ENCODE peak calls at places on chromosomes 13 and 19, in seven cellular contexts. One of them, this sample, is unnamed.

GRCh38 chr19:51493776-51494175 is 7.8 kb downstream of the SIGLEC12 start:
- DNase-seq in SW 1271: no peak
- DNase-seq in NCI-H774: no peak
- DNase-seq in amniotic stem cell: no peak
- DNase-seq in stimulated activated CD8-positive, alpha-beta memory T cell treated with anti-CD3 and anti-CD28 coated beads, Interleukin-2, amount 100 ng/mL, for 1 hour: no peak
- DNase-seq in WERI-Rb-1: no peak
- DNase-seq in GF-D8: no peak
- DNase-seq in this sample: no peak

GRCh38 chr13:26872444-26873173 is 112.0 kb upstream of the GPR12 start:
- DNase-seq in SW 1271: peak
- DNase-seq in NCI-H774: peak
- DNase-seq in amniotic stem cell: no peak
- DNase-seq in stimulated activated CD8-positive, alpha-beta memory T cell treated with anti-CD3 and anti-CD28 coated beads, Interleukin-2, amount 100 ng/mL, for 1 hour: no peak
- DNase-seq in WERI-Rb-1: peak
- DNase-seq in GF-D8: no peak
- DNase-seq in this sample: peak

GRCh38 chr13:51760592-51760991 is 43.4 kb downstream of the DHRS12 start:
- DNase-seq in SW 1271: no peak
- DNase-seq in NCI-H774: no peak
- DNase-seq in amniotic stem cell: no peak
- DNase-seq in stimulated activated CD8-positive, alpha-beta memory T cell treated with anti-CD3 and anti-CD28 coated beads, Interleukin-2, amount 100 ng/mL, for 1 hour: no peak
- DNase-seq in WERI-Rb-1: peak
- DNase-seq in GF-D8: no peak
- DNase-seq in this sample: no peak

GRCh38 chr13:104256701-104257100 is 1190.5 kb upstream of the SLC10A2 start:
- DNase-seq in SW 1271: no peak
- DNase-seq in NCI-H774: no peak
- DNase-seq in amniotic stem cell: no peak
- DNase-seq in stimulated activated CD8-positive, alpha-beta memory T cell treated with anti-CD3 and anti-CD28 coated beads, Interleukin-2, amount 100 ng/mL, for 1 hour: no peak
- DNase-seq in WERI-Rb-1: no peak
- DNase-seq in GF-D8: no peak
- DNase-seq in this sample: no peak

GRCh38 chr19:17020380-17020779 is 6.2 kb downstream of the CPAMD8 start:
- DNase-seq in SW 1271: no peak
- DNase-seq in NCI-H774: no peak
- DNase-seq in amniotic stem cell: no peak
- DNase-seq in stimulated activated CD8-positive, alpha-beta memory T cell treated with anti-CD3 and anti-CD28 coated beads, Interleukin-2, amount 100 ng/mL, for 1 hour: no peak
- DNase-seq in WERI-Rb-1: no peak
- DNase-seq in GF-D8: no peak
- DNase-seq in this sample: no peak

GRCh38 chr19:10353793-10354391 is 14.5 kb upstream of the ICAM3 start:
- DNase-seq in SW 1271: no peak
- DNase-seq in NCI-H774: no peak
- DNase-seq in amniotic stem cell: no peak
- DNase-seq in stimulated activated CD8-positive, alpha-beta memory T cell treated with anti-CD3 and anti-CD28 coated beads, Interleukin-2, amount 100 ng/mL, for 1 hour: no peak
- DNase-seq in WERI-Rb-1: peak
- DNase-seq in GF-D8: no peak
- DNase-seq in this sample: no peak

GRCh38 chr19:7849631-7850428 is 19.8 kb downstream of the EVI5L start:
- DNase-seq in SW 1271: no peak
- DNase-seq in NCI-H774: no peak
- DNase-seq in amniotic stem cell: no peak
- DNase-seq in stimulated activated CD8-positive, alpha-beta memory T cell treated with anti-CD3 and anti-CD28 coated beads, Interleukin-2, amount 100 ng/mL, for 1 hour: no peak
- DNase-seq in WERI-Rb-1: no peak
- DNase-seq in GF-D8: no peak
- DNase-seq in this sample: no peak

GRCh38 chr19:42634409-42635232 is 39.9 kb upstream of the CEACAM8 start:
- DNase-seq in SW 1271: peak
- DNase-seq in NCI-H774: no peak
- DNase-seq in amniotic stem cell: peak
- DNase-seq in stimulated activated CD8-positive, alpha-beta memory T cell treated with anti-CD3 and anti-CD28 coated beads, Interleukin-2, amount 100 ng/mL, for 1 hour: no peak
- DNase-seq in WERI-Rb-1: peak
- DNase-seq in GF-D8: no peak
- DNase-seq in this sample: no peak

GRCh38 chr13:20774746-20775145 is 985 bp upstream of the EEF1AKMT1 start:
- DNase-seq in SW 1271: no peak
- DNase-seq in NCI-H774: no peak
- DNase-seq in amniotic stem cell: no peak
- DNase-seq in stimulated activated CD8-positive, alpha-beta memory T cell treated with anti-CD3 and anti-CD28 coated beads, Interleukin-2, amount 100 ng/mL, for 1 hour: no peak
- DNase-seq in WERI-Rb-1: no peak
- DNase-seq in GF-D8: no peak
- DNase-seq in this sample: no peak

GRCh38 chr13:74361274-74361673 is 227.1 kb upstream of the KLF12 start:
- DNase-seq in SW 1271: no peak
- DNase-seq in NCI-H774: no peak
- DNase-seq in amniotic stem cell: no peak
- DNase-seq in stimulated activated CD8-positive, alpha-beta memory T cell treated with anti-CD3 and anti-CD28 coated beads, Interleukin-2, amount 100 ng/mL, for 1 hour: no peak
- DNase-seq in WERI-Rb-1: no peak
- DNase-seq in GF-D8: no peak
- DNase-seq in this sample: no peak

GRCh38 chr13:31485183-31485582 is 254.1 kb upstream of the RXFP2 start:
- DNase-seq in SW 1271: no peak
- DNase-seq in NCI-H774: peak
- DNase-seq in amniotic stem cell: no peak
- DNase-seq in stimulated activated CD8-positive, alpha-beta memory T cell treated with anti-CD3 and anti-CD28 coated beads, Interleukin-2, amount 100 ng/mL, for 1 hour: no peak
- DNase-seq in WERI-Rb-1: no peak
- DNase-seq in GF-D8: peak
- DNase-seq in this sample: no peak

GRCh38 chr13:47564041-47564440 is 437.0 kb downstream of the SUCLA2 start:
- DNase-seq in SW 1271: no peak
- DNase-seq in NCI-H774: no peak
- DNase-seq in amniotic stem cell: no peak
- DNase-seq in stimulated activated CD8-positive, alpha-beta memory T cell treated with anti-CD3 and anti-CD28 coated beads, Interleukin-2, amount 100 ng/mL, for 1 hour: no peak
- DNase-seq in WERI-Rb-1: peak
- DNase-seq in GF-D8: no peak
- DNase-seq in this sample: no peak

This sample was measured in activated naive CD4-positive, alpha-beta T cell.